ENCODE peak calls at places on chromosome 3, in four cellular contexts. P, R, F and L are unnamed samples.

GRCh38 chr3:115498898-115499297 is 124.4 kb upstream of the GAP43 start:
- DNase-seq in P (no peak), R (no peak), F (no peak), L (no peak)

GRCh38 chr3:97712919-97713318 is 51.6 kb upstream of the ARL6 start:
- DNase-seq in P (no peak), R (no peak), F (no peak), L (no peak)

GRCh38 chr3:20914260-20914659 is 728.3 kb upstream of the SGO1 start:
- DNase-seq in P (no peak), R (no peak), F (no peak), L (no peak)

GRCh38 chr3:196518999-196519737 is 4.0 kb upstream of the SMCO1 start:
- DNase-seq in P (no peak), R (peak), F (peak), L (peak)

GRCh38 chr3:142716102-142716501 is 7.7 kb upstream of the TRPC1 start:
- DNase-seq in P (no peak), R (no peak), F (no peak), L (no peak)

GRCh38 chr3:53819163-53819868 is 26.9 kb downstream of the CHDH start:
- DNase-seq in P (no peak), R (no peak), F (no peak), L (no peak)

GRCh38 chr3:190258634-190259033 is 63.6 kb downstream of the CLDN1 start:
- DNase-seq in P (no peak), R (peak), F (peak), L (peak)

GRCh38 chr3:81726735-81727134 is 34.7 kb downstream of the GBE1 start:
- DNase-seq in P (no peak), R (no peak), F (no peak), L (no peak)

GRCh38 chr3:183159319-183159718 is 3.2 kb downstream of the LAMP3 start:
- DNase-seq in P (no peak), R (no peak), F (peak), L (peak)

GRCh38 chr3:188779537-188779936 is 392.2 kb upstream of the TPRG1 start:
- DNase-seq in P (no peak), R (no peak), F (no peak), L (no peak)

GRCh38 chr3:154184582-154184981 is 63.4 kb downstream of the ARHGEF26 start:
- DNase-seq in P (no peak), R (no peak), F (no peak), L (no peak)

GRCh38 chr3:122078235-122078935 is 23.2 kb downstream of the CD86 start:
- DNase-seq in P (no peak), R (no peak), F (no peak), L (no peak)

GRCh38 chr3:4804161-4805058 is 174.8 kb upstream of the BHLHE40 start:
- DNase-seq in P (no peak), R (no peak), F (peak), L (no peak)

GRCh38 chr3:158936530-158937113 is 134.8 kb downstream of the MFSD1 start:
- DNase-seq in P (no peak), R (no peak), F (peak), L (no peak)

GRCh38 chr3:194537732-194538247 is 51.0 kb upstream of the ATP13A3 start:
- DNase-seq in P (no peak), R (peak), F (no peak), L (no peak)

GRCh38 chr3:20648921-20649381 is 462.9 kb upstream of the SGO1 start:
- DNase-seq in P (no peak), R (no peak), F (no peak), L (no peak)

GRCh38 chr3:61936344-61936937 is 375.1 kb downstream of the PTPRG start:
- DNase-seq in P (no peak), R (peak), F (peak), L (peak)

GRCh38 chr3:48208088-48208487 is 15.2 kb upstream of the CAMP start:
- DNase-seq in P (no peak), R (no peak), F (no peak), L (no peak)

GRCh38 chr3:171249171-171249692 is 211.0 kb downstream of the TNIK start:
- DNase-seq in P (no peak), R (no peak), F (no peak), L (no peak)

GRCh38 chr3:176767385-176767784 is 429.9 kb downstream of the TBL1XR1 start:
- DNase-seq in P (no peak), R (no peak), F (no peak), L (no peak)

GRCh38 chr3:152100491-152101086 is 168.1 kb upstream of the MBNL1 start:
- DNase-seq in P (peak), R (no peak), F (peak), L (no peak)
- TF ChIP-seq FOXK2 in P (no peak), R (no peak), F (no peak), L (no peak)

GRCh38 chr3:133479895-133480669 is 80.2 kb downstream of the BFSP2 start:
- DNase-seq in P (peak), R (peak), F (no peak), L (no peak)
- TF ChIP-seq TARDBP in P (no peak), R (no peak), F (no peak), L (no peak)

GRCh38 chr3:133859381-133860245 is 36.1 kb downstream of the RAB6B start:
- DNase-seq in P (no peak), R (no peak), F (peak), L (no peak)
- TF ChIP-seq SP1 in P (no peak), R (no peak), F (no peak), L (no peak)

GRCh38 chr3:13268961-13269391 is 151.1 kb downstream of the NUP210 start:
- DNase-seq in P (no peak), R (no peak), F (no peak), L (no peak)
- TF ChIP-seq FOXK2 in P (no peak), R (no peak), F (no peak), L (no peak)

DNA sequence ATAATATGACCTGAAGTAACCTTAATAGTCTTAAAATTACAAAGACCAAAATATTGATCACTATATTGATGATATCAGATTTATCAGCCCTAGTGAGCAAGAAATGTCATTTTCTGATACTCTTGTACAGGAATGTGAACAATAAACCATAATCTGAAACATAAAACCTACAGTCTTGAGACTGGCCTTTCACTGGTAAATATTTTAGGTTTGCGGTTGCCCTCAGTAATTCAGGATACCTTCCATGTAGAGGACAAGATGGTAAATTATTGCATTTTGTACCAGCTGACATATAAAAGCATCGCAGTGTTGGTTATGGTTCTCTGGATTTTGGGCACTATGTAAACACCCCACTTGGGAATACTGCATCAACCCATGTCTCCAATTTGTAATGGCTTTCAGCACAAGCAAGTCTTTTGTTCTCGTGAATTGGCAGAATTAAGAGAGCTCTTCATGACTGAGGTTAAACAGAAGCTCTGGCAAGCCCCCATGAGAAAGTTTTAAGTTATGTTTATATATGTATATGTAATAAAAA is 128.5 kb downstream of the LMLN start:
- DNase-seq in P (no peak), R (no peak), F (no peak), L (no peak)
- TF ChIP-seq TARDBP in P (no peak), R (no peak), F (no peak), L (no peak)

DNA sequence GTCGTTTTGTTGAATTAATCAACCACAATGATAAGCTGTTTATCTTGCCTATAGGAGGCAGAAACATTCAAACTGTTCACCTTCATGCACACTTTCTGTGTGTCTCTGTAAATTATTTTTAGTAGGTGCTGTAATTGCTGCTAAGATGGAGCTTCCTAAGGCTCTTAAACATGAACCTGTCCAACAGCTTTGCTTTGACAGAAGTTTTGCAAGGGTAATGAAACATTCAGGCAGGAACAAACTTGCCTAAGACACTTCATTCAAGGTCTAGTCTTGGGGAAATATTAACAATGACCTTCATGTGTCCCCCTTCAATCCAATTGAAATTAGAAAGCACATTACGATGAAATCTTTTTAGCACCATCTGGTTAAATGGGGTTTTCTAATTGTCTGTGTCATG is 156.1 kb downstream of the DIPK2A start:
- DNase-seq in P (no peak), R (no peak), F (no peak), L (no peak)
- TF ChIP-seq SP1 in P (no peak), R (no peak), F (no peak), L (no peak)

DNA sequence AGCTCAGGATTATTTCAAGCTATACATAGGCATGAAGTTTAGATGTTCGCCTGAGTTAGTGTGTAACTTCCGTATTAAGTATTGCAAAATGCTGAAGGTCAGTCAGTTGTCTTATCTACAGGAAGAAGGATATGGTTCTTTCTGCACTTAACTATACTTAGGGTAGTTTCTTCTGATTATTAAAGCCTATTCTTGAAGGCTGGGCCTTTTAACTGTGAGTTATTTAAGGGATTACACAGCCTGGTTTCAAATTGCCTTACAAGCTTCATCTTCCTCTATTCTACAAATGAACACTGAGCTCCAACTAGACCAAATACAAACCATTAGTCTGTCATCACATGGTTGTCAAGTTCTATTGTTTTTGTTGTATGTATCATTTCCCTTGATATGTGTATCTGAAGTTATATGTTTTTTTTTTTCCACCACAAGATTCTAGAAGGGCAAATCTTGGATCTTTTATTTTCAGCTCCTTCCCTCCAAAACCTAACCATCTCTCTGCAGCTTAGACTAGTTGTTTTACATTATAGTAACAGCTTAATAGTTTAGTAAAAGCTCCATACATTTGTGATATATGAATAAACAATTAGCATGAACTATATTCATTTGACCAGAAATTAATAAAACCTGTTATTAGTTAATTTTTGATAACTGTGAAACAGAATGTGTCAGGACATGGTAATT is 272.9 kb upstream of the KCNMB2 start:
- DNase-seq in P (no peak), R (no peak), F (peak), L (no peak)
- TF ChIP-seq FOXK2 in P (no peak), R (no peak), F (no peak), L (no peak)